ENCODE peak calls at places on chromosomes 7 and 10, in seven cellular contexts. One of them, this sample, is unnamed.

GRCh38 chr7:93601363-93601762 is 26.8 kb upstream of the CALCR start:
- DNase-seq in NT2/D1: no peak
- DNase-seq in H1: no peak
- DNase-seq in HCT116: no peak
- DNase-seq in GM12878: no peak
- DNase-seq in HepG2: no peak
- DNase-seq in K562: peak
- DNase-seq in this sample: no peak

GRCh38 chr7:127682140-127682539 is 30.1 kb downstream of the SND1 start:
- DNase-seq in HCT116: no peak
- DNase-seq in H1: no peak
- DNase-seq in HepG2: no peak
- DNase-seq in GM12878: no peak
- DNase-seq in NT2/D1: no peak
- DNase-seq in K562: no peak
- DNase-seq in this sample: no peak

GRCh38 chr7:68729361-68729760 is 868.9 kb upstream of the AUTS2 start:
- DNase-seq in HepG2: no peak
- DNase-seq in GM12878: no peak
- DNase-seq in HCT116: no peak
- DNase-seq in NT2/D1: no peak
- DNase-seq in H1: no peak
- DNase-seq in K562: no peak
- DNase-seq in this sample: no peak

GRCh38 chr10:15238553-15239335 is 70.3 kb upstream of the NMT2 start:
- DNase-seq in H1: no peak
- DNase-seq in K562: no peak
- DNase-seq in GM12878: no peak
- DNase-seq in HCT116: no peak
- DNase-seq in NT2/D1: no peak
- DNase-seq in HepG2: no peak
- DNase-seq in this sample: no peak

GRCh38 chr7:16137944-16138343 is 283.4 kb downstream of the CRPPA start:
- DNase-seq in K562: no peak
- DNase-seq in HepG2: no peak
- DNase-seq in NT2/D1: no peak
- DNase-seq in HCT116: no peak
- DNase-seq in H1: no peak
- DNase-seq in GM12878: no peak
- DNase-seq in this sample: no peak

GRCh38 chr10:89946106-89946505 is 244.7 kb downstream of the KIF20B start:
- DNase-seq in K562: no peak
- DNase-seq in HCT116: no peak
- DNase-seq in NT2/D1: no peak
- DNase-seq in HepG2: no peak
- DNase-seq in H1: no peak
- DNase-seq in GM12878: no peak
- DNase-seq in this sample: no peak

GRCh38 chr7:2180081-2180480 is 52.7 kb downstream of the MAD1L1 start:
- DNase-seq in HepG2: no peak
- DNase-seq in K562: no peak
- DNase-seq in HCT116: no peak
- DNase-seq in GM12878: no peak
- DNase-seq in H1: no peak
- DNase-seq in NT2/D1: no peak
- DNase-seq in this sample: no peak

GRCh38 chr10:104351067-104351681 is 2.5 kb upstream of the CFAP58 start:
- DNase-seq in GM12878: no peak
- DNase-seq in HepG2: no peak
- DNase-seq in NT2/D1: no peak
- DNase-seq in K562: no peak
- DNase-seq in HCT116: no peak
- DNase-seq in H1: no peak
- DNase-seq in this sample: no peak

GRCh38 chr7:50660040-50660829 is 95.0 kb upstream of the DDC start:
- DNase-seq in K562: no peak
- DNase-seq in HCT116: no peak
- DNase-seq in NT2/D1: no peak
- DNase-seq in HepG2: no peak
- DNase-seq in GM12878: no peak
- DNase-seq in H1: no peak
- DNase-seq in this sample: no peak

GRCh38 chr10:78829570-78829969 is 239.2 kb upstream of the ZMIZ1 start:
- DNase-seq in HepG2: no peak
- DNase-seq in H1: no peak
- DNase-seq in K562: no peak
- DNase-seq in GM12878: no peak
- DNase-seq in NT2/D1: no peak
- DNase-seq in HCT116: no peak
- DNase-seq in this sample: no peak

GRCh38 chr10:9010093-9010492 is 955.6 kb downstream of the GATA3 start:
- DNase-seq in NT2/D1: no peak
- DNase-seq in HepG2: no peak
- DNase-seq in K562: no peak
- DNase-seq in GM12878: no peak
- DNase-seq in HCT116: no peak
- DNase-seq in H1: no peak
- DNase-seq in this sample: no peak

GRCh38 chr10:126063353-126063791 is 167.0 kb downstream of the FANK1 start:
- DNase-seq in H1: no peak
- DNase-seq in HepG2: no peak
- DNase-seq in GM12878: no peak
- DNase-seq in HCT116: peak
- DNase-seq in K562: no peak
- DNase-seq in NT2/D1: no peak
- DNase-seq in this sample: no peak

GRCh38 chr10:101835406-101835805 is 8.2 kb downstream of the KCNIP2 start:
- DNase-seq in NT2/D1: no peak
- DNase-seq in HepG2: no peak
- DNase-seq in HCT116: no peak
- DNase-seq in H1: no peak
- DNase-seq in K562: peak
- DNase-seq in GM12878: no peak
- DNase-seq in this sample: no peak

GRCh38 chr7:16509829-16510228 is 16.8 kb upstream of the LRRC72 start:
- DNase-seq in NT2/D1: no peak
- DNase-seq in HepG2: no peak
- DNase-seq in H1: no peak
- DNase-seq in HCT116: no peak
- DNase-seq in K562: peak
- DNase-seq in GM12878: no peak
- DNase-seq in this sample: no peak

GRCh38 chr10:132600416-132600815 is 62.8 kb downstream of the INPP5A start:
- DNase-seq in HCT116: no peak
- DNase-seq in GM12878: no peak
- DNase-seq in K562: no peak
- DNase-seq in H1: no peak
- DNase-seq in HepG2: no peak
- DNase-seq in NT2/D1: no peak
- DNase-seq in this sample: no peak

GRCh38 chr10:49734676-49735075 is 27.4 kb downstream of the OGDHL start:
- DNase-seq in GM12878: no peak
- DNase-seq in HCT116: no peak
- DNase-seq in H1: no peak
- DNase-seq in HepG2: no peak
- DNase-seq in K562: no peak
- DNase-seq in NT2/D1: no peak
- DNase-seq in this sample: no peak

GRCh38 chr7:66076459-66077329 is 1.1 kb downstream of the ASL start:
- DNase-seq in K562: peak
- DNase-seq in HepG2: peak
- DNase-seq in HCT116: no peak
- DNase-seq in NT2/D1: no peak
- DNase-seq in GM12878: no peak
- DNase-seq in H1: no peak
- DNase-seq in this sample: no peak

GRCh38 chr10:44831581-44831980 is 79.6 kb upstream of the TMEM72 start:
- DNase-seq in HCT116: no peak
- DNase-seq in GM12878: no peak
- DNase-seq in NT2/D1: no peak
- DNase-seq in HepG2: no peak
- DNase-seq in H1: no peak
- DNase-seq in K562: no peak
- DNase-seq in this sample: no peak

GRCh38 chr10:27035163-27035562 is 65.1 kb downstream of the ANKRD26 start:
- DNase-seq in NT2/D1: no peak
- DNase-seq in HepG2: no peak
- DNase-seq in GM12878: no peak
- DNase-seq in HCT116: no peak
- DNase-seq in K562: no peak
- DNase-seq in H1: no peak
- DNase-seq in this sample: no peak

GRCh38 chr10:103622286-103622685 is 128.8 kb downstream of the NEURL1 start:
- DNase-seq in GM12878: no peak
- DNase-seq in NT2/D1: no peak
- DNase-seq in HepG2: no peak
- DNase-seq in HCT116: no peak
- DNase-seq in K562: no peak
- DNase-seq in H1: no peak
- DNase-seq in this sample: no peak

GRCh38 chr7:148772297-148773089 is 73.8 kb downstream of the CUL1 start:
- DNase-seq in GM12878: no peak
- DNase-seq in NT2/D1: no peak
- DNase-seq in K562: no peak
- DNase-seq in HCT116: peak
- DNase-seq in H1: no peak
- DNase-seq in HepG2: no peak
- DNase-seq in this sample: no peak

GRCh38 chr10:74766501-74766900 is 59.9 kb upstream of the KAT6B start:
- DNase-seq in K562: no peak
- DNase-seq in H1: no peak
- DNase-seq in HCT116: no peak
- DNase-seq in NT2/D1: no peak
- DNase-seq in HepG2: no peak
- DNase-seq in GM12878: no peak
- DNase-seq in this sample: no peak

GRCh38 chr10:1933215-1933614 is 195.9 kb upstream of the ADARB2 start:
- DNase-seq in GM12878: no peak
- DNase-seq in NT2/D1: no peak
- DNase-seq in HepG2: no peak
- DNase-seq in K562: no peak
- DNase-seq in HCT116: no peak
- DNase-seq in H1: no peak
- DNase-seq in this sample: no peak

DNA sequence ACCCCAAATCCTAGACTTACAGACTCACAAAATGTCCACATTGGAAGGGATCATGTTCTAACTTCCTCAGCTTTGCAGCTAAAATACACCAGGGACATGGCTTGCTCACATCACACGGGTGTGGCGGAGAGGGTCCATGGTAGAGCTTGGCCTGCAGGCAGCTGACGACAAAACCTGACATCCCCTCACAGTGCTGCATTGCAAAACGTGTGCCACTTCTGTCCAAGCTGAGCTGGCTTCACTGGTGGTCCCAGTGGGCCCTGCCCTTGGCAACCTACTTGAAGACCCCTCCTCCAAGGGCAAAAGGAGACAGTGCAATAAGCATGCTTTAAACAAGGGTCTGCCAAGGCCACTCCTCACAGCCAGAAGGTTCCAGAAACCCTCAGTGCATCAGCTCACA is 21.9 kb downstream of the ANXA11 start:
- DNase-seq in NT2/D1: no peak
- DNase-seq in GM12878: no peak
- DNase-seq in HCT116: no peak
- DNase-seq in H1: no peak
- DNase-seq in K562: no peak
- DNase-seq in HepG2: no peak
- DNase-seq in this sample: no peak
- TF ChIP-seq YY1 in NT2/D1: no peak
- TF ChIP-seq YY1 in GM12878: no peak
- TF ChIP-seq YY1 in HCT116: no peak
- TF ChIP-seq YY1 in H1: no peak
- TF ChIP-seq YY1 in K562: no peak
- TF ChIP-seq YY1 in HepG2: no peak
- TF ChIP-seq YY1 in this sample: no peak

DNA sequence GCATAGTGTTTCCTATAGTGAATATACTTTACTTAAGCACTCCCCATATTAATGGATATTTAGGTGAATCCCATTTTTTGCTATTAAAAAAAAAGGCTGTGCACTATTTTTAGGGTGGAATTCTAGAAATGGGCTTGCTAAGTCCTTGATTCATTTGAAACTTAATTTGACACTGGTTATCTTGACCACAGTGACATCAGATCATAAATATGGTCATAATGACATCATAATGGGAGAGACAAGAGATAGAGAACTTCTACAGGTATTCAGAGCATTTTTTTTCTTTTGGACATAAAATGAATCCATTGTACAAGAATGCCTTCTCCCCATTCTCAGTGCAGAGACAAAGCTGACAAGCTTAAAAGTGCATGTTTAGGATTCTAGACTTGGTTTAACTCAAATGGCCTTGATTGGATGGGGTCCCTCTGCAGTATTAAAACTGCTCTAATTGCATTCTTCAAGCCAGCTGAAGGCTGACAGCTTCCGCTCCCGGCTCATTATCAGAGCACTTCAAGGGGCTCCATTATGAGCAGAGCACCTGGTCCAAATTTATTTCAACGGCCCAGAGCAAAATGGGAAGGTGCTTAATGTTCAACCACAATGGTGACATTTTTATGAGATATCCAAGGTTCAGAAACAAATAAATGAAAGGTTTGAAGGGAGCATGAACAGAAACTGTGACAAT is 104.8 kb downstream of the JAZF1 start:
- DNase-seq in H1: no peak
- DNase-seq in GM12878: no peak
- DNase-seq in NT2/D1: no peak
- DNase-seq in K562: no peak
- DNase-seq in HCT116: no peak
- DNase-seq in HepG2: no peak
- DNase-seq in this sample: no peak
- TF ChIP-seq YY1 in H1: no peak
- TF ChIP-seq YY1 in GM12878: no peak
- TF ChIP-seq YY1 in NT2/D1: no peak
- TF ChIP-seq YY1 in K562: no peak
- TF ChIP-seq YY1 in HCT116: no peak
- TF ChIP-seq YY1 in HepG2: no peak
- TF ChIP-seq YY1 in this sample: no peak

GRCh38 chr10:24912214-24912613 is 40.2 kb downstream of the PRTFDC1 start:
- DNase-seq in NT2/D1: no peak
- DNase-seq in K562: peak
- DNase-seq in GM12878: no peak
- DNase-seq in HepG2: no peak
- DNase-seq in H1: no peak
- DNase-seq in HCT116: no peak
- DNase-seq in this sample: no peak
- TF ChIP-seq YY1 in NT2/D1: no peak
- TF ChIP-seq YY1 in K562: no peak
- TF ChIP-seq YY1 in GM12878: no peak
- TF ChIP-seq YY1 in HepG2: no peak
- TF ChIP-seq YY1 in H1: no peak
- TF ChIP-seq YY1 in HCT116: no peak
- TF ChIP-seq YY1 in this sample: no peak

GRCh38 chr7:83362786-83363185 is 200.1 kb upstream of the PCLO start:
- DNase-seq in NT2/D1: no peak
- DNase-seq in HepG2: no peak
- DNase-seq in GM12878: no peak
- DNase-seq in HCT116: no peak
- DNase-seq in H1: no peak
- DNase-seq in K562: no peak
- DNase-seq in this sample: no peak

GRCh38 chr7:83365746-83366145 is 203.1 kb upstream of the PCLO start:
- DNase-seq in H1: no peak
- DNase-seq in GM12878: no peak
- DNase-seq in HepG2: no peak
- DNase-seq in K562: no peak
- DNase-seq in HCT116: no peak
- DNase-seq in NT2/D1: no peak
- DNase-seq in this sample: peak

GRCh38 chr7:83366629-83367028 is 203.9 kb upstream of the PCLO start:
- DNase-seq in K562: no peak
- DNase-seq in HepG2: no peak
- DNase-seq in GM12878: no peak
- DNase-seq in H1: no peak
- DNase-seq in NT2/D1: no peak
- DNase-seq in HCT116: no peak
- DNase-seq in this sample: no peak
- TF ChIP-seq YY1 in K562: no peak
- TF ChIP-seq YY1 in HepG2: no peak
- TF ChIP-seq YY1 in GM12878: no peak
- TF ChIP-seq YY1 in H1: no peak
- TF ChIP-seq YY1 in NT2/D1: no peak
- TF ChIP-seq YY1 in HCT116: no peak
- TF ChIP-seq YY1 in this sample: no peak